ENCODE peak calls at places on chromosomes 3 and 15, in eight cellular contexts. M is activated T-cell treated with anti-CD3 and anti-CD28 coated beads, Interleukin-2, amount 50 U/mL, for 72 hours; P is neuronal stem cell; C is RCC 7860; S is stimulated activated CD4-positive, alpha-beta T cell treated with anti-CD3 and anti-CD28 coated beads, Interleukin-4, amount 100 ng/mL, for 48 hours; Q is Peyer's patch; N is activated effector memory CD4-positive, alpha-beta T cell treated with Interleukin-2 at 50 U/mL for 16 hours; Z is choroid plexus epithelial cell. H is an unnamed sample.

GRCh38 chr15:73686781-73687256 is 2.6 kb downstream of the CD276 start:
- DNase-seq in M (no peak), P (no peak), C (peak), S (no peak), Q (peak), N (no peak), Z (peak), H (no peak)

GRCh38 chr15:34132881-34133280 is 31.0 kb downstream of the PGBD4 start:
- DNase-seq in M (no peak), P (no peak), C (no peak), S (no peak), Q (no peak), N (no peak), Z (peak), H (no peak)

GRCh38 chr3:58137306-58137705 is 73.5 kb downstream of the DNASE1L3 start:
- DNase-seq in M (no peak), P (no peak), C (no peak), S (no peak), Q (no peak), N (no peak), Z (no peak), H (no peak)

GRCh38 chr15:100628746-100629145 is 26.4 kb downstream of the ASB7 start:
- DNase-seq in M (no peak), P (no peak), C (no peak), S (no peak), Q (no peak), N (no peak), Z (peak), H (no peak)

GRCh38 chr3:159929181-159929893 is 59.3 kb upstream of the IL12A start:
- DNase-seq in M (no peak), P (no peak), C (peak), S (no peak), Q (no peak), N (no peak), Z (peak), H (no peak)

GRCh38 chr3:143783856-143784370 is 64.4 kb downstream of the SLC9A9 start:
- DNase-seq in M (no peak), P (no peak), C (no peak), S (no peak), Q (no peak), N (no peak), Z (peak), H (no peak)

GRCh38 chr3:41653575-41654239 is 308.2 kb downstream of the ULK4 start:
- DNase-seq in M (no peak), P (no peak), C (no peak), S (no peak), Q (no peak), N (no peak), Z (peak), H (no peak)

GRCh38 chr3:194951931-194952572 is 266.4 kb downstream of the FAM43A start:
- DNase-seq in M (no peak), P (no peak), C (no peak), S (no peak), Q (no peak), N (no peak), Z (no peak), H (no peak)

GRCh38 chr15:42210703-42211102 is 2.6 kb upstream of the VPS39 start:
- DNase-seq in M (no peak), P (no peak), C (no peak), S (no peak), Q (no peak), N (no peak), Z (no peak), H (no peak)

GRCh38 chr3:127637546-127637945 is 8.6 kb downstream of the PODXL2 start:
- DNase-seq in M (peak), P (no peak), C (peak), S (no peak), Q (peak), N (no peak), Z (peak), H (peak)

GRCh38 chr3:32640939-32641725 is 43.9 kb upstream of the CNOT10 start:
- DNase-seq in M (no peak), P (no peak), C (no peak), S (no peak), Q (no peak), N (no peak), Z (peak), H (no peak)